ENCODE peak calls at places on chromosomes 5 and 9, in ten cellular contexts. One of them, this sample, is unnamed.

GRCh38 chr9:137545123-137545522 is 5.1 kb downstream of the PNPLA7 start:
- DNase-seq in GM23248: peak
- DNase-seq in right cardiac atrium: peak
- DNase-seq in RWPE1: no peak
- DNase-seq in activated CD4-positive, alpha-beta T cell treated with anti-CD3 and anti-CD28 coated beads, Interleukin-2, amount 50 U/mL, for 1 hour: no peak
- DNase-seq in T follicular helper cell: no peak
- DNase-seq in glutamatergic neuron: no peak
- DNase-seq in AG04449: no peak
- DNase-seq in activated T-helper 1 cell treated with Interleukin-2 at 50 U/mL for 16 hours: no peak
- DNase-seq in gastrocnemius medialis: peak
- DNase-seq in this sample: no peak

GRCh38 chr5:135065306-135066265 is 31.6 kb upstream of the PITX1 start:
- DNase-seq in GM23248: no peak
- DNase-seq in right cardiac atrium: no peak
- DNase-seq in RWPE1: no peak
- DNase-seq in activated CD4-positive, alpha-beta T cell treated with anti-CD3 and anti-CD28 coated beads, Interleukin-2, amount 50 U/mL, for 1 hour: no peak
- DNase-seq in T follicular helper cell: no peak
- DNase-seq in glutamatergic neuron: no peak
- DNase-seq in AG04449: no peak
- DNase-seq in activated T-helper 1 cell treated with Interleukin-2 at 50 U/mL for 16 hours: no peak
- DNase-seq in gastrocnemius medialis: no peak
- DNase-seq in this sample: peak

GRCh38 chr9:111399772-111400563 is 69.9 kb upstream of the OR2K2 start:
- DNase-seq in GM23248: peak
- DNase-seq in right cardiac atrium: no peak
- DNase-seq in RWPE1: peak
- DNase-seq in activated CD4-positive, alpha-beta T cell treated with anti-CD3 and anti-CD28 coated beads, Interleukin-2, amount 50 U/mL, for 1 hour: no peak
- DNase-seq in T follicular helper cell: no peak
- DNase-seq in glutamatergic neuron: no peak
- DNase-seq in AG04449: no peak
- DNase-seq in activated T-helper 1 cell treated with Interleukin-2 at 50 U/mL for 16 hours: no peak
- DNase-seq in gastrocnemius medialis: no peak
- DNase-seq in this sample: peak

GRCh38 chr5:157918811-157919742 is 60.1 kb upstream of the CLINT1 start:
- DNase-seq in GM23248: peak
- DNase-seq in right cardiac atrium: peak
- DNase-seq in RWPE1: no peak
- DNase-seq in activated CD4-positive, alpha-beta T cell treated with anti-CD3 and anti-CD28 coated beads, Interleukin-2, amount 50 U/mL, for 1 hour: no peak
- DNase-seq in T follicular helper cell: no peak
- DNase-seq in glutamatergic neuron: no peak
- DNase-seq in AG04449: no peak
- DNase-seq in activated T-helper 1 cell treated with Interleukin-2 at 50 U/mL for 16 hours: no peak
- DNase-seq in gastrocnemius medialis: no peak
- DNase-seq in this sample: peak

GRCh38 chr5:139611703-139612584 is 36.2 kb upstream of the CXXC5 start:
- DNase-seq in GM23248: peak
- DNase-seq in right cardiac atrium: no peak
- DNase-seq in RWPE1: no peak
- DNase-seq in activated CD4-positive, alpha-beta T cell treated with anti-CD3 and anti-CD28 coated beads, Interleukin-2, amount 50 U/mL, for 1 hour: no peak
- DNase-seq in T follicular helper cell: no peak
- DNase-seq in glutamatergic neuron: no peak
- DNase-seq in AG04449: no peak
- DNase-seq in activated T-helper 1 cell treated with Interleukin-2 at 50 U/mL for 16 hours: no peak
- DNase-seq in gastrocnemius medialis: no peak
- DNase-seq in this sample: no peak

GRCh38 chr5:9188131-9188530 is 357.7 kb downstream of the SEMA5A start:
- DNase-seq in GM23248: peak
- DNase-seq in right cardiac atrium: no peak
- DNase-seq in RWPE1: no peak
- DNase-seq in activated CD4-positive, alpha-beta T cell treated with anti-CD3 and anti-CD28 coated beads, Interleukin-2, amount 50 U/mL, for 1 hour: no peak
- DNase-seq in T follicular helper cell: no peak
- DNase-seq in glutamatergic neuron: no peak
- DNase-seq in AG04449: peak
- DNase-seq in activated T-helper 1 cell treated with Interleukin-2 at 50 U/mL for 16 hours: no peak
- DNase-seq in gastrocnemius medialis: no peak
- DNase-seq in this sample: no peak

GRCh38 chr9:34512131-34513078 is 10.4 kb downstream of the ENHO start:
- DNase-seq in GM23248: no peak
- DNase-seq in right cardiac atrium: no peak
- DNase-seq in RWPE1: no peak
- DNase-seq in activated CD4-positive, alpha-beta T cell treated with anti-CD3 and anti-CD28 coated beads, Interleukin-2, amount 50 U/mL, for 1 hour: no peak
- DNase-seq in T follicular helper cell: no peak
- DNase-seq in glutamatergic neuron: no peak
- DNase-seq in AG04449: no peak
- DNase-seq in activated T-helper 1 cell treated with Interleukin-2 at 50 U/mL for 16 hours: no peak
- DNase-seq in gastrocnemius medialis: no peak
- DNase-seq in this sample: no peak

GRCh38 chr5:146645382-146645781 is 129.4 kb upstream of the GPR151 start:
- DNase-seq in GM23248: no peak
- DNase-seq in right cardiac atrium: no peak
- DNase-seq in RWPE1: no peak
- DNase-seq in activated CD4-positive, alpha-beta T cell treated with anti-CD3 and anti-CD28 coated beads, Interleukin-2, amount 50 U/mL, for 1 hour: no peak
- DNase-seq in T follicular helper cell: no peak
- DNase-seq in glutamatergic neuron: no peak
- DNase-seq in AG04449: no peak
- DNase-seq in activated T-helper 1 cell treated with Interleukin-2 at 50 U/mL for 16 hours: no peak
- DNase-seq in gastrocnemius medialis: no peak
- DNase-seq in this sample: no peak

GRCh38 chr5:113776168-113776567 is 262.7 kb downstream of the YTHDC2 start:
- DNase-seq in GM23248: no peak
- DNase-seq in right cardiac atrium: no peak
- DNase-seq in RWPE1: no peak
- DNase-seq in activated CD4-positive, alpha-beta T cell treated with anti-CD3 and anti-CD28 coated beads, Interleukin-2, amount 50 U/mL, for 1 hour: no peak
- DNase-seq in T follicular helper cell: no peak
- DNase-seq in glutamatergic neuron: no peak
- DNase-seq in AG04449: no peak
- DNase-seq in activated T-helper 1 cell treated with Interleukin-2 at 50 U/mL for 16 hours: no peak
- DNase-seq in gastrocnemius medialis: no peak
- DNase-seq in this sample: no peak

GRCh38 chr5:178331491-178331981 is 98.9 kb upstream of the PHYKPL start:
- DNase-seq in GM23248: peak
- DNase-seq in right cardiac atrium: peak
- DNase-seq in RWPE1: peak
- DNase-seq in activated CD4-positive, alpha-beta T cell treated with anti-CD3 and anti-CD28 coated beads, Interleukin-2, amount 50 U/mL, for 1 hour: no peak
- DNase-seq in T follicular helper cell: no peak
- DNase-seq in glutamatergic neuron: no peak
- DNase-seq in AG04449: no peak
- DNase-seq in activated T-helper 1 cell treated with Interleukin-2 at 50 U/mL for 16 hours: no peak
- DNase-seq in gastrocnemius medialis: peak
- DNase-seq in this sample: peak

GRCh38 chr5:177442066-177442836 is 4.4 kb upstream of the PRR7 start:
- DNase-seq in GM23248: no peak
- DNase-seq in right cardiac atrium: peak
- DNase-seq in RWPE1: no peak
- DNase-seq in activated CD4-positive, alpha-beta T cell treated with anti-CD3 and anti-CD28 coated beads, Interleukin-2, amount 50 U/mL, for 1 hour: no peak
- DNase-seq in T follicular helper cell: no peak
- DNase-seq in glutamatergic neuron: no peak
- DNase-seq in AG04449: no peak
- DNase-seq in activated T-helper 1 cell treated with Interleukin-2 at 50 U/mL for 16 hours: no peak
- DNase-seq in gastrocnemius medialis: no peak
- DNase-seq in this sample: no peak

GRCh38 chr5:146291421-146292074 is 47.1 kb upstream of the POU4F3 start:
- DNase-seq in GM23248: peak
- DNase-seq in right cardiac atrium: no peak
- DNase-seq in RWPE1: peak
- DNase-seq in activated CD4-positive, alpha-beta T cell treated with anti-CD3 and anti-CD28 coated beads, Interleukin-2, amount 50 U/mL, for 1 hour: no peak
- DNase-seq in T follicular helper cell: no peak
- DNase-seq in glutamatergic neuron: no peak
- DNase-seq in AG04449: no peak
- DNase-seq in activated T-helper 1 cell treated with Interleukin-2 at 50 U/mL for 16 hours: no peak
- DNase-seq in gastrocnemius medialis: no peak
- DNase-seq in this sample: no peak

GRCh38 chr5:120297621-120298020 is 166.5 kb upstream of the PRR16 start:
- DNase-seq in GM23248: peak
- DNase-seq in right cardiac atrium: no peak
- DNase-seq in RWPE1: no peak
- DNase-seq in activated CD4-positive, alpha-beta T cell treated with anti-CD3 and anti-CD28 coated beads, Interleukin-2, amount 50 U/mL, for 1 hour: no peak
- DNase-seq in T follicular helper cell: no peak
- DNase-seq in glutamatergic neuron: no peak
- DNase-seq in AG04449: no peak
- DNase-seq in activated T-helper 1 cell treated with Interleukin-2 at 50 U/mL for 16 hours: no peak
- DNase-seq in gastrocnemius medialis: no peak
- DNase-seq in this sample: no peak

GRCh38 chr9:83432104-83432627 is 106.0 kb downstream of the FRMD3 start:
- DNase-seq in GM23248: peak
- DNase-seq in right cardiac atrium: peak
- DNase-seq in RWPE1: no peak
- DNase-seq in activated CD4-positive, alpha-beta T cell treated with anti-CD3 and anti-CD28 coated beads, Interleukin-2, amount 50 U/mL, for 1 hour: no peak
- DNase-seq in T follicular helper cell: no peak
- DNase-seq in glutamatergic neuron: no peak
- DNase-seq in AG04449: peak
- DNase-seq in activated T-helper 1 cell treated with Interleukin-2 at 50 U/mL for 16 hours: no peak
- DNase-seq in gastrocnemius medialis: peak
- DNase-seq in this sample: peak

GRCh38 chr5:139646912-139647391 is 1.2 kb upstream of the CXXC5 start:
- DNase-seq in GM23248: no peak
- DNase-seq in right cardiac atrium: peak
- DNase-seq in RWPE1: no peak
- DNase-seq in activated CD4-positive, alpha-beta T cell treated with anti-CD3 and anti-CD28 coated beads, Interleukin-2, amount 50 U/mL, for 1 hour: no peak
- DNase-seq in T follicular helper cell: no peak
- DNase-seq in glutamatergic neuron: peak
- DNase-seq in AG04449: no peak
- DNase-seq in activated T-helper 1 cell treated with Interleukin-2 at 50 U/mL for 16 hours: no peak
- DNase-seq in gastrocnemius medialis: no peak
- DNase-seq in this sample: no peak

GRCh38 chr5:20466507-20466906 is 478.5 kb upstream of the CDH18 start:
- DNase-seq in GM23248: no peak
- DNase-seq in right cardiac atrium: no peak
- DNase-seq in RWPE1: no peak
- DNase-seq in activated CD4-positive, alpha-beta T cell treated with anti-CD3 and anti-CD28 coated beads, Interleukin-2, amount 50 U/mL, for 1 hour: no peak
- DNase-seq in T follicular helper cell: no peak
- DNase-seq in glutamatergic neuron: no peak
- DNase-seq in AG04449: no peak
- DNase-seq in activated T-helper 1 cell treated with Interleukin-2 at 50 U/mL for 16 hours: no peak
- DNase-seq in gastrocnemius medialis: no peak
- DNase-seq in this sample: no peak